ENCODE peak calls at places on chromosomes 11 and 22, in ten cellular contexts. One of them, this sample, is unnamed.

GRCh38 chr11:68564261-68564660 is 103.7 kb downstream of the PPP6R3 start:
- DNase-seq in immature natural killer cell: no peak
- DNase-seq in H9: no peak
- DNase-seq in psoas muscle: no peak
- DNase-seq in cerebellum: no peak
- DNase-seq in NCI-H2029: no peak
- DNase-seq in mucosa of descending colon: no peak
- DNase-seq in astrocyte of the cerebellum: no peak
- DNase-seq in HFF-Myc: no peak
- DNase-seq in small intestine: no peak
- DNase-seq in this sample: no peak

GRCh38 chr11:61688368-61689163 is 8.4 kb downstream of the DAGLA start:
- DNase-seq in immature natural killer cell: no peak
- DNase-seq in H9: peak
- DNase-seq in psoas muscle: peak
- DNase-seq in cerebellum: no peak
- DNase-seq in NCI-H2029: no peak
- DNase-seq in mucosa of descending colon: peak
- DNase-seq in astrocyte of the cerebellum: no peak
- DNase-seq in HFF-Myc: no peak
- DNase-seq in small intestine: peak
- DNase-seq in this sample: no peak

GRCh38 chr22:33883561-33883960 is 36.7 kb downstream of the LARGE1 start:
- DNase-seq in immature natural killer cell: no peak
- DNase-seq in H9: no peak
- DNase-seq in psoas muscle: peak
- DNase-seq in cerebellum: no peak
- DNase-seq in NCI-H2029: no peak
- DNase-seq in mucosa of descending colon: no peak
- DNase-seq in astrocyte of the cerebellum: no peak
- DNase-seq in HFF-Myc: no peak
- DNase-seq in small intestine: no peak
- DNase-seq in this sample: no peak

GRCh38 chr11:84922212-84922805 is 704.8 kb downstream of the DLG2 start:
- DNase-seq in immature natural killer cell: no peak
- DNase-seq in H9: no peak
- DNase-seq in psoas muscle: no peak
- DNase-seq in cerebellum: no peak
- DNase-seq in NCI-H2029: no peak
- DNase-seq in mucosa of descending colon: no peak
- DNase-seq in astrocyte of the cerebellum: no peak
- DNase-seq in HFF-Myc: no peak
- DNase-seq in small intestine: no peak
- DNase-seq in this sample: peak

GRCh38 chr11:93686812-93687211 is 25.3 kb downstream of the CEP295 start:
- DNase-seq in immature natural killer cell: no peak
- DNase-seq in H9: no peak
- DNase-seq in psoas muscle: no peak
- DNase-seq in cerebellum: no peak
- DNase-seq in NCI-H2029: no peak
- DNase-seq in mucosa of descending colon: no peak
- DNase-seq in astrocyte of the cerebellum: peak
- DNase-seq in HFF-Myc: no peak
- DNase-seq in small intestine: no peak
- DNase-seq in this sample: no peak

GRCh38 chr11:76266269-76266668 is 60.0 kb upstream of the WNT11 start:
- DNase-seq in immature natural killer cell: no peak
- DNase-seq in H9: no peak
- DNase-seq in psoas muscle: no peak
- DNase-seq in cerebellum: no peak
- DNase-seq in NCI-H2029: no peak
- DNase-seq in mucosa of descending colon: no peak
- DNase-seq in astrocyte of the cerebellum: peak
- DNase-seq in HFF-Myc: peak
- DNase-seq in small intestine: no peak
- DNase-seq in this sample: no peak

GRCh38 chr11:728901-729491 is 18.3 kb upstream of the TALDO1 start:
- DNase-seq in immature natural killer cell: no peak
- DNase-seq in H9: no peak
- DNase-seq in psoas muscle: no peak
- DNase-seq in cerebellum: no peak
- DNase-seq in NCI-H2029: no peak
- DNase-seq in mucosa of descending colon: no peak
- DNase-seq in astrocyte of the cerebellum: no peak
- DNase-seq in HFF-Myc: no peak
- DNase-seq in small intestine: no peak
- DNase-seq in this sample: no peak

GRCh38 chr11:47552086-47552580 is 799 bp downstream of the CELF1 start:
- DNase-seq in immature natural killer cell: no peak
- DNase-seq in H9: peak
- DNase-seq in psoas muscle: peak
- DNase-seq in cerebellum: no peak
- DNase-seq in NCI-H2029: no peak
- DNase-seq in mucosa of descending colon: no peak
- DNase-seq in astrocyte of the cerebellum: no peak
- DNase-seq in HFF-Myc: no peak
- DNase-seq in small intestine: peak
- DNase-seq in this sample: no peak

GRCh38 chr22:37189011-37189466 is 992 bp upstream of the C1QTNF6 start:
- DNase-seq in immature natural killer cell: no peak
- DNase-seq in H9: no peak
- DNase-seq in psoas muscle: no peak
- DNase-seq in cerebellum: peak
- DNase-seq in NCI-H2029: no peak
- DNase-seq in mucosa of descending colon: no peak
- DNase-seq in astrocyte of the cerebellum: no peak
- DNase-seq in HFF-Myc: no peak
- DNase-seq in small intestine: no peak
- DNase-seq in this sample: peak

GRCh38 chr22:50236731-50237409 is 8.0 kb downstream of the TUBGCP6 start:
- DNase-seq in immature natural killer cell: no peak
- DNase-seq in H9: no peak
- DNase-seq in psoas muscle: no peak
- DNase-seq in cerebellum: peak
- DNase-seq in NCI-H2029: no peak
- DNase-seq in mucosa of descending colon: no peak
- DNase-seq in astrocyte of the cerebellum: no peak
- DNase-seq in HFF-Myc: no peak
- DNase-seq in small intestine: peak
- DNase-seq in this sample: peak

GRCh38 chr11:19769820-19770219 is 57.2 kb downstream of the NAV2 start:
- DNase-seq in immature natural killer cell: no peak
- DNase-seq in H9: no peak
- DNase-seq in psoas muscle: no peak
- DNase-seq in cerebellum: no peak
- DNase-seq in NCI-H2029: no peak
- DNase-seq in mucosa of descending colon: no peak
- DNase-seq in astrocyte of the cerebellum: peak
- DNase-seq in HFF-Myc: no peak
- DNase-seq in small intestine: no peak
- DNase-seq in this sample: no peak

GRCh38 chr11:2796091-2796490 is 89.5 kb downstream of the CDKN1C start:
- DNase-seq in immature natural killer cell: no peak
- DNase-seq in H9: no peak
- DNase-seq in psoas muscle: peak
- DNase-seq in cerebellum: no peak
- DNase-seq in NCI-H2029: no peak
- DNase-seq in mucosa of descending colon: no peak
- DNase-seq in astrocyte of the cerebellum: no peak
- DNase-seq in HFF-Myc: no peak
- DNase-seq in small intestine: no peak
- DNase-seq in this sample: no peak

GRCh38 chr11:14414470-14415461 is 55.8 kb upstream of the RRAS2 start:
- DNase-seq in immature natural killer cell: peak
- DNase-seq in H9: no peak
- DNase-seq in psoas muscle: no peak
- DNase-seq in cerebellum: no peak
- DNase-seq in NCI-H2029: no peak
- DNase-seq in mucosa of descending colon: peak
- DNase-seq in astrocyte of the cerebellum: no peak
- DNase-seq in HFF-Myc: no peak
- DNase-seq in small intestine: peak
- DNase-seq in this sample: no peak

GRCh38 chr22:27238935-27239510 is 562.5 kb downstream of the MN1 start:
- DNase-seq in immature natural killer cell: no peak
- DNase-seq in H9: no peak
- DNase-seq in psoas muscle: peak
- DNase-seq in cerebellum: no peak
- DNase-seq in NCI-H2029: peak
- DNase-seq in mucosa of descending colon: peak
- DNase-seq in astrocyte of the cerebellum: peak
- DNase-seq in HFF-Myc: peak
- DNase-seq in small intestine: no peak
- DNase-seq in this sample: no peak

GRCh38 chr11:41950470-41951143 is 491.2 kb upstream of the LRRC4C start:
- DNase-seq in immature natural killer cell: no peak
- DNase-seq in H9: no peak
- DNase-seq in psoas muscle: no peak
- DNase-seq in cerebellum: no peak
- DNase-seq in NCI-H2029: no peak
- DNase-seq in mucosa of descending colon: no peak
- DNase-seq in astrocyte of the cerebellum: no peak
- DNase-seq in HFF-Myc: no peak
- DNase-seq in small intestine: no peak
- DNase-seq in this sample: no peak

GRCh38 chr22:44975444-44976262 is 34.2 kb downstream of the PHF21B start:
- DNase-seq in immature natural killer cell: peak
- DNase-seq in H9: peak
- DNase-seq in psoas muscle: peak
- DNase-seq in cerebellum: peak
- DNase-seq in NCI-H2029: no peak
- DNase-seq in mucosa of descending colon: peak
- DNase-seq in astrocyte of the cerebellum: peak
- DNase-seq in HFF-Myc: peak
- DNase-seq in small intestine: peak
- DNase-seq in this sample: peak

GRCh38 chr11:104078250-104078649 is 41.8 kb downstream of the DDI1 start:
- DNase-seq in immature natural killer cell: no peak
- DNase-seq in H9: no peak
- DNase-seq in psoas muscle: no peak
- DNase-seq in cerebellum: no peak
- DNase-seq in NCI-H2029: no peak
- DNase-seq in mucosa of descending colon: no peak
- DNase-seq in astrocyte of the cerebellum: no peak
- DNase-seq in HFF-Myc: no peak
- DNase-seq in small intestine: no peak
- DNase-seq in this sample: no peak

GRCh38 chr11:15977116-15977515 is 379.2 kb downstream of the SOX6 start:
- DNase-seq in immature natural killer cell: no peak
- DNase-seq in H9: no peak
- DNase-seq in psoas muscle: no peak
- DNase-seq in cerebellum: no peak
- DNase-seq in NCI-H2029: no peak
- DNase-seq in mucosa of descending colon: no peak
- DNase-seq in astrocyte of the cerebellum: no peak
- DNase-seq in HFF-Myc: no peak
- DNase-seq in small intestine: no peak
- DNase-seq in this sample: no peak

GRCh38 chr11:132456735-132457328 is 1075.5 kb downstream of the OPCML start:
- DNase-seq in immature natural killer cell: no peak
- DNase-seq in H9: no peak
- DNase-seq in psoas muscle: no peak
- DNase-seq in cerebellum: no peak
- DNase-seq in NCI-H2029: no peak
- DNase-seq in mucosa of descending colon: no peak
- DNase-seq in astrocyte of the cerebellum: no peak
- DNase-seq in HFF-Myc: no peak
- DNase-seq in small intestine: no peak
- DNase-seq in this sample: no peak

GRCh38 chr22:42368379-42369249 is 63.6 kb downstream of the NFAM1 start:
- DNase-seq in immature natural killer cell: no peak
- DNase-seq in H9: peak
- DNase-seq in psoas muscle: peak
- DNase-seq in cerebellum: no peak
- DNase-seq in NCI-H2029: no peak
- DNase-seq in mucosa of descending colon: peak
- DNase-seq in astrocyte of the cerebellum: no peak
- DNase-seq in HFF-Myc: no peak
- DNase-seq in small intestine: peak
- DNase-seq in this sample: no peak